ENCODE peak calls at places on chromosomes 16 and 17, in six cellular contexts. R is H1, H is HCT116, D is HepG2, A is K562, U is GM12878. Y is an unnamed sample.

GRCh38 chr17:12851901-12852435 is 62.7 kb downstream of the ARHGAP44 start:
- DNase-seq in U (no peak), D (no peak), R (no peak), A (no peak), H (no peak), Y (no peak)

GRCh38 chr16:90032664-90033346 is 13.5 kb upstream of the DBNDD1 start:
- DNase-seq in R (no peak), H (no peak), A (no peak), D (no peak), U (no peak), Y (no peak)

GRCh38 chr17:17732892-17733670 is 51.8 kb downstream of the RAI1 start:
- DNase-seq in D (no peak), U (no peak), A (no peak), R (no peak), H (no peak), Y (no peak)

GRCh38 chr16:3879887-3880564 is 487 bp downstream of the CREBBP start:
- DNase-seq in U (no peak), A (peak; percentile 79), D (no peak), H (no peak), R (no peak), Y (no peak)

GRCh38 chr17:44400226-44400847 is 10.9 kb upstream of the ITGA2B start:
- DNase-seq in A (peak; percentile 37), D (peak; percentile 34), R (peak; percentile 43), U (no peak), H (peak; percentile 12), Y (no peak)

GRCh38 chr17:3558603-3559269 is 1.1 kb upstream of the TRPV3 start:
- DNase-seq in A (no peak), U (peak; percentile 87), D (no peak), R (no peak), H (no peak), Y (no peak)

GRCh38 chr17:51118330-51119195 is 2.1 kb downstream of the SPAG9 start:
- DNase-seq in A (no peak), U (no peak), H (no peak), R (no peak), D (peak; percentile 77), Y (no peak)

GRCh38 chr16:79334127-79334526 is 266.4 kb downstream of the MAF start:
- DNase-seq in R (peak; percentile 82), A (peak; percentile 74), D (peak; percentile 16), H (no peak), U (no peak), Y (no peak)

GRCh38 chr17:35774499-35774898 is 13.8 kb downstream of the C17orf50 start:
- DNase-seq in R (no peak), U (no peak), A (no peak), H (no peak), D (no peak), Y (no peak)

GRCh38 chr16:66634527-66635196 is 30.2 kb downstream of the CMTM3 start:
- DNase-seq in R (no peak), A (no peak), D (peak; percentile 65), H (no peak), U (no peak), Y (no peak)

GRCh38 chr17:45298546-45299285 is 18.1 kb downstream of the MAP3K14 start:
- DNase-seq in A (no peak), U (no peak), H (no peak), D (no peak), R (no peak), Y (no peak)

GRCh38 chr17:3049705-3050295 is 13.6 kb downstream of the OR1D5 start:
- DNase-seq in R (peak; percentile 39), U (no peak), H (no peak), A (no peak), D (no peak), Y (no peak)

GRCh38 chr17:78466786-78467715 is 88.6 kb downstream of the PGS1 start:
- DNase-seq in A (no peak), D (no peak), U (no peak), R (no peak), H (no peak), Y (no peak)
- TF ChIP-seq YY1 in A (no peak), D (no peak), U (no peak), R (no peak), H (no peak), Y (no peak)

DNA sequence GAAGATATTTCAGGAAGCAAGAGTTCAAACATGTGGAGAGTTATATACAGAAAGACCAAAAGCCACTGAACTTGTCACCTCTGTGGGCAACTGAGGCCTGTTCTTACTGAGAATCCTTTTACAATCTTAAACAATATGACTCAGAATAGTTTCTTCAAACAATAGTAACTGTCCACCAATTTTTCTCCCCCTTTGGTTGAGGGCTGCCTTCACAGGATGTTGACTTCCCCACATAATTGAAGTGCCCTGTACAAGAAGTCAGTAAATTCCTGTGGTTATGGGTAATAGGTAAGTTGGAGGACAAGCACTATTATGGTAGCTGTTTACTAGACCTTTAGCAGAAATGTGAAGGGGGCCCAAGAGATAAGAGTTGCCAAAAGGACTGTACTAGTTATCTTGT is 215.8 kb downstream of the CDH8 start:
- DNase-seq in R (no peak), D (no peak), U (no peak), H (no peak), A (no peak), Y (no peak)
- TF ChIP-seq ZNF274 in R (no peak), D (no peak), U (no peak), H (no peak), A (no peak), Y (no peak)

GRCh38 chr17:76969598-76970172 is 101.5 kb downstream of the MGAT5B start:
- DNase-seq in R (peak; percentile 86), D (no peak), H (no peak), U (no peak), A (no peak), Y (no peak)
- H3K4me3 ChIP-seq in R (peak overlapping the region; percentile 54), D (no peak overlapping the region), H (peak overlapping the region; percentile 46), U (no peak overlapping the region), A (no peak overlapping the region), Y (peak overlapping the region; percentile 49)

DNA sequence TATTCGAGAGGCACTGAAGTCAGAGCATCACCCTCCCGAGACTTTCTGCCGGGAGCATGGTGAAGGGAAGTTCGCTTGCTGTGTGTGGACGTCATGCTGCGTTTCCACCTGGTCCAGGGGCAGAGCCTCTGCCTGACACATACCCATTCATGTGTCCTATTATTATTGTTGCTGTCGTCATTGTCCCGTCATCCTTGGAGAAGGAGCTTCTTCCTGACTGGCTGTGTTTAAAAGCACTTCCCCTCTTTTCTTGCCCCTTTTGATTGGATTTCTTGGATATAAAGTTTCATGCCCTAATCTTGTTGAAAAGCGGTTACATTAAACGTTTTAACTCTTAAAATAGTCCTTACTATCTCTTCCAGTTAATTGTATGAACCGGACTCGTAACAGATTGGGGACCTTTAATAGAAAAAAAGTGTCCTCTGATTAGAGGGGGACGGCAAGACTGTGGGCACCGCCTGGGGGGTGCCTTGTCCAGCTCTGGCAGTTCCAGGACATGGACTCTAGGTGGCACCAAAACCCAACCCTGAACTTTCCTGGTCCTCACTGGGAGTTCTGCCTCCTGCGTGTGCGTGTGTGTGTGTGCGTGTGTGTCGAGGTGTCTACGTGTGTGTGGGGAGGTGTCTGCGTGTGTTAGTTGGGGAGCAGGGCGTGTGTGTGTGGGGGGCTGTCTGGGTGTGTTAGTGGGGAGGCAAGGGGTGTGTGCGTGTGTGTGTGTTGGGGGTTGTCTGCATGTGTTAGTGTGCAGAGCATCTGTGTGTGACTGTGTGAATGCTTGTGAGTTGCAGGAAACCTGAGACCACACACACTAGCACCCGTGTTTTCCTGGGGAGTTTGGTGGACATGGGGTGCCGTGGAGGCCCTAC is 133.3 kb upstream of the CIBAR2 start:
- DNase-seq in U (no peak), A (peak; percentile 84), H (peak; percentile 57), D (peak; percentile 51), R (peak; percentile 82), Y (no peak)
- TF ChIP-seq YY1 in U (peak; percentile 14), A (no peak), H (peak; percentile 53), D (no peak), R (no peak), Y (no peak)

GRCh38 chr16:85235988-85236831 is 123.9 kb upstream of the CIBAR2 start:
- DNase-seq in A (no peak), H (no peak), R (no peak), U (no peak), D (no peak), Y (no peak)
- TF ChIP-seq ZNF274 in A (no peak), H (no peak), R (no peak), U (no peak), D (no peak), Y (no peak)

GRCh38 chr17:47821424-47822379 is at the start of gene OSBPL7:
- DNase-seq in U (peak; percentile 38), H (peak; percentile 63), R (peak; percentile 79), A (peak; percentile 86), D (peak; percentile 76), Y (peak; percentile 51)

GRCh38 chr17:47819475-47819874 is 2.1 kb downstream of the OSBPL7 start:
- DNase-seq in H (no peak), D (no peak), A (no peak), R (no peak), U (no peak), Y (no peak)

GRCh38 chr17:47818002-47818695 is 3.4 kb downstream of the OSBPL7 start:
- DNase-seq in U (no peak), D (no peak), H (no peak), A (no peak), R (no peak), Y (no peak)

GRCh38 chr17:47821031-47821423 is 567 bp downstream of the OSBPL7 start:
- DNase-seq in H (no peak), D (no peak), U (no peak), R (no peak), A (peak; percentile 28), Y (no peak)

DNA sequence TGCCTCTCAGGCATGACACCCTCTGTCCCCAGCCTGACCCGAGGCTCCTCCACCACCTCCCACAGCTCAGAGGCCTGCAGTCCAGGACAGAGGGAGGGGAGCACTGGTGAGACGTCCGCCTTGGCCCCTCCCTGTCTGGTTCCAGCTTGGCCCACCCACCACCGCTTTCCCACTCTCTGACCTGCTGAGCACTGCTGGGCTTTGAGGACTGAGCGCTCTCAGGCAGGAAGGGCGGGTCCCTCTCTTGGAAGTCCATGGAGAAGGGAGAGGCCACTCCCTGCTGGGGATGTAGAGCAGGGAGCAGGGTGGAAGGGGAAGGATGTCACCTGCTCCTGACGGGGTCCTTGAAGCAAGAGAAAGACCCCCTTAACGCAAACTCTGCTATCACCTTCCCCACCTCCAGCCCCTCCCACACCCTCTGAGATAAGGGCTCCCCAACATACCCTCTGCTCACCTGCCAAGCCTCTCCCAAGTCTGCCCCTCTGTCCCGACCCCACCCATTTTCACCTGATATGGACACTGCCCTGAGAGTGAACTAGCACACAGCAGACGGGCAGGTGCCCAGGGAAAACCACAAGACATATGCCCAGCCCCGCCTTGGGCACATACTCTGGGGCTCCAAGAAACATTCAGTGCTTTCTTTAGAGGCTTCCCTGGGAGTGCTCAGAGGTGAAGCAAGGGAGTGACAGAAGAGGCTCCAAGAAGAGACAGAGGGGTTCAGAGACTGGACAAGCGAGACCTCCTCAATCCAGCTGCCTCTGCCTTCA is 1.4 kb downstream of the OSBPL7 start:
- DNase-seq in H (no peak), R (no peak), A (peak; percentile 67), D (no peak), U (no peak), Y (no peak)
- H3K4me3 ChIP-seq in H (peak overlapping the region; percentile 87), R (no peak overlapping the region), A (peak overlapping the region; percentile 79), D (peak overlapping the region; percentile 73), U (no peak overlapping the region), Y (no peak overlapping the region)